ENCODE peak calls at places on chromosomes 5 and 9, in five cellular contexts. S is Peyer's patch; W is ovary; L is stimulated activated CD4-positive, alpha-beta T cell treated with anti-CD3 and anti-CD28 coated beads, Interleukin-1b, Interleukin-23, amount 100 ng/mL, for 48 hours; P is HCT116. R is an unnamed sample.

GRCh38 chr5:132761321-132762240 is 14.4 kb downstream of the CCNI2 start:
- DNase-seq in L (no peak), P (no peak), S (no peak), W (no peak), R (no peak)

GRCh38 chr5:53512539-53512938 is 32.1 kb downstream of the FST start:
- DNase-seq in W (no peak), P (no peak), L (no peak), S (no peak), R (no peak)

GRCh38 chr5:146118325-146118724 is 12.9 kb upstream of the PLAC8L1 start:
- DNase-seq in W (no peak), P (no peak), S (no peak), L (no peak), R (no peak)

GRCh38 chr5:120035815-120036577 is 406.6 kb downstream of the FAM170A start:
- DNase-seq in P (no peak), S (no peak), W (no peak), L (no peak), R (no peak)

GRCh38 chr5:139795074-139796001 is at the start of gene PSD2:
- DNase-seq in P (no peak), S (no peak), L (no peak), W (peak), R (no peak)

GRCh38 chr9:98790601-98791146 is 5.7 kb downstream of the ANKS6 start:
- DNase-seq in W (peak), S (no peak), L (no peak), P (no peak), R (no peak)

GRCh38 chr9:84230355-84231136 is 110.0 kb downstream of the SLC28A3 start:
- DNase-seq in L (no peak), P (no peak), W (no peak), S (no peak), R (no peak)

GRCh38 chr9:16154570-16155078 is 601.8 kb downstream of the CCDC171 start:
- DNase-seq in S (no peak), L (peak), W (peak), P (no peak), R (no peak)

GRCh38 chr9:35675732-35676392 is 2.1 kb downstream of the CA9 start:
- DNase-seq in P (no peak), L (no peak), S (peak), W (peak), R (no peak)

GRCh38 chr9:79817469-79818004 is 245.8 kb downstream of the TLE4 start:
- DNase-seq in P (no peak), L (no peak), W (no peak), S (peak), R (no peak)

GRCh38 chr5:31187591-31187990 is 5.9 kb upstream of the CDH6 start:
- DNase-seq in S (no peak), P (no peak), L (no peak), W (no peak), R (no peak)

GRCh38 chr9:87375397-87376073 is 122.1 kb upstream of the DAPK1 start:
- DNase-seq in L (no peak), S (no peak), P (no peak), W (no peak), R (no peak)

R was measured in hippocampal formation.